ENCODE peak calls at places on chromosomes 12 and 14, in eight cellular contexts. I is AG04450, Y is fibroblast of pulmonary artery, Z is fibroblast of lung, H is LNCaP clone FGC, T is upper lobe of right lung, P is K562, M is NB4. S is an unnamed sample.

GRCh38 chr14:23580948-23581281 is 2.3 kb upstream of the JPH4 start:
- DNase-seq in I (no peak), Y (no peak), Z (no peak), H (no peak), T (no peak), P (no peak), M (no peak), S (no peak)

GRCh38 chr14:26454105-26454504 is 143.7 kb downstream of the NOVA1 start:
- DNase-seq in I (no peak), Y (no peak), Z (no peak), H (no peak), T (no peak), P (no peak), M (no peak), S (no peak)

GRCh38 chr14:69073429-69073828 is 79.5 kb downstream of the DCAF5 start:
- DNase-seq in I (no peak), Y (no peak), Z (no peak), H (no peak), T (no peak), P (no peak), M (no peak), S (no peak)

GRCh38 chr12:131025234-131025633 is 71.5 kb downstream of the ADGRD1 start:
- DNase-seq in I (no peak), Y (no peak), Z (no peak), H (no peak), T (no peak), P (no peak), M (no peak), S (no peak)

GRCh38 chr12:111219440-111219839 is 149.5 kb downstream of the PHETA1 start:
- DNase-seq in I (no peak), Y (no peak), Z (no peak), H (no peak), T (no peak), P (no peak), M (no peak), S (no peak)

GRCh38 chr12:16573652-16574077 is 32.3 kb downstream of the LMO3 start:
- DNase-seq in I (no peak), Y (peak), Z (peak), H (no peak), T (peak), P (no peak), M (peak), S (peak)

GRCh38 chr12:29907486-29907885 is 123.7 kb upstream of the TMTC1 start:
- DNase-seq in I (no peak), Y (peak), Z (peak), H (no peak), T (no peak), P (no peak), M (no peak), S (no peak)

GRCh38 chr14:42673963-42674362 is 1067.3 kb downstream of the LRFN5 start:
- DNase-seq in I (no peak), Y (no peak), Z (no peak), H (no peak), T (no peak), P (no peak), M (no peak), S (no peak)

GRCh38 chr12:108484431-108484830 is 30.6 kb upstream of the FICD start:
- DNase-seq in I (no peak), Y (no peak), Z (no peak), H (no peak), T (no peak), P (no peak), M (no peak), S (no peak)

DNA sequence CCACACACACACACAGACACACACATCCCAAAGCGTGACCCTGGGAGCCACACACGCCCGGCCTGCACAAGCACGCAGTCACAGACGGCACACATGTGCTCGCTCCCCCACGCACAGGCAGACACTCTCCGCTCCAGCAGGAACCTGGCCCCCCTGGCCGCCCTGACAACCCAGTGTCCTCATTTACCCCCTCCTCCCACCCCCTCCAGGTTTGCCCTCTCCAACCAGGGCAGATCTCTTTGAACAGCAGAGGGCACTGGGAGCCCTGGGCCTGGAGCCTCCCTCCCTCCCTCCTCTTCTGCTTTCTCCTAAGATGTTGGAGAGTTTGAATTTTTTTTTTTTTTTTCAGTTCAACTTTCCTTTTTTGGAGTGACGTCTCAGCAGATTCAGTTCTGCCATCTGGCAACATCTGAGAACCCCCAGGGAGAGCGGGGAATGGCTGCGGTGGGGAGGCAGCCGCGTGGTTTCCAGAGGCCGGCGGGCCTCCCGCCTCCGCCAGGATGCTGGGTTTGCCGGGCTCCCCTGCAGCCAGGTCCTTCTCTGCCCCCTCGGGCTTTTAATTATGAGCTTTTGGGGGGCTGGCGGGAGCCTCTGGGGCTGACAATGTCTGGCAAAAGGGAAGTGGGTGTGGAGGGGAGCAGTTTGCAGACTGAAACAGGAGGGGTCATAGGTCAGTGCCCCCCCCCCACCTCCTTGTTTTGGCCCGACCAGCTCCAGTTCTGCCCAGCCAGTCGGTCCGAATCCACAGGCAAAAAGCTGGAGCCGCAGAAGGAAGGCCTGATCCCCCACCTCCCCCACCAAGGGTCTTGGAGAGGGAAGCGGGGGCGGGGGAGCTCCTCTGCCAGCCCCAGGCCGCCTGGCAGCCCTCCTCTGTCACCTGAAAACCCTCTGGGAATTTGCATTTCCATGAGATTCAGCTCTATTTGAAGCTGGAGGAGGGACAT is 1.3 kb upstream of the NCOR2 start:
- DNase-seq in I (peak), Y (peak), Z (peak), H (no peak), T (peak), P (peak), M (peak), S (no peak)
- H3K4me3 ChIP-seq in I (no peak), Y (no peak), Z (no peak), H (no peak), T (no peak), P (no peak), M (peak), S (no peak)

DNA sequence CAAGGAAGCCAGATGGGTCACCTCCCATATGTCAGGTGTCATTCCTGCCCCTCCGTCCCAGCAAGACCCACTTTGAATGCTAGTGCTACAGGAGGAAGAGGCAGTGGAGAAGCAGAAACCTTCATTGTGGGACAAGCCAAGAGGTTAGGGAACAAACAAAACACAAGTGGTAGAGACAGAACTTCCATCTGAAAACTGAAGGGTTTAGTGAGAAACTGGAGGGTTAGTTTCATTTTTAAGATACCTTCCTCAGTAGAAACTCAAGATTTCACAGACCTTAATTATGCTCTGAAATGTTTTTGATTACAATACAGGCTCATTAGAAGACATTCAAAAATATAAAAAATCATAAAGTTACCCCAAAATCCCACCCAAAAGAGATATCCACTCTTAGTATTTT is 24.3 kb downstream of the DMAC2L start:
- DNase-seq in I (no peak), Y (no peak), Z (no peak), H (no peak), T (no peak), P (no peak), M (peak), S (no peak)
- H3K4me3 ChIP-seq in I (no peak), Y (peak), Z (peak), H (no peak), T (no peak), P (no peak), M (no peak), S (no peak)

DNA sequence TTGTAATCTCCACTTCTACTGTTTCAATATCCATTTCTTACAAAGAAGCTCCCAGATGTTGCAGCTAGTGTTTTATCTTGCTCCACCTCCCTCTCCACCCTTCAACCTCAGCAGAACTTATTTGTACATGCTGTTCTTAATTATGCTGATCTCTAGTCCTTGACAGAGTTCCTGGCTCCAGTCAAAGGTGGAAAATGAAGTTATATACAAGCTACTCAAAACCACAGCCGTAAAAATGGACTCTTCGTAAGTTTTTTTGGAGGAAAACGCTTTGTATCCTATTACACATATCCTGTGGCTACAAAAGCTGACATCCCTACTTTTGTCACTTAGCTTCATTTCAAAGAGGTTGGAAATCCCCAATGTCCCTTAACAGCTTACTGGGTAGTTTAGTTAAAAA is 1.3 kb downstream of the CLEC1A start:
- DNase-seq in I (no peak), Y (no peak), Z (no peak), H (no peak), T (no peak), P (no peak), M (no peak), S (no peak)
- H3K4me3 ChIP-seq in I (no peak), Y (no peak), Z (no peak), H (no peak), T (peak), P (no peak), M (no peak), S (no peak)

GRCh38 chr14:45135181-45135580 is 549 bp upstream of the FANCM start:
- DNase-seq in I (no peak), Y (peak), Z (peak), H (no peak), T (no peak), P (no peak), M (peak), S (no peak)
- H3K4me3 ChIP-seq in I (peak), Y (peak), Z (peak), H (peak), T (peak), P (peak), M (peak), S (peak)

DNA sequence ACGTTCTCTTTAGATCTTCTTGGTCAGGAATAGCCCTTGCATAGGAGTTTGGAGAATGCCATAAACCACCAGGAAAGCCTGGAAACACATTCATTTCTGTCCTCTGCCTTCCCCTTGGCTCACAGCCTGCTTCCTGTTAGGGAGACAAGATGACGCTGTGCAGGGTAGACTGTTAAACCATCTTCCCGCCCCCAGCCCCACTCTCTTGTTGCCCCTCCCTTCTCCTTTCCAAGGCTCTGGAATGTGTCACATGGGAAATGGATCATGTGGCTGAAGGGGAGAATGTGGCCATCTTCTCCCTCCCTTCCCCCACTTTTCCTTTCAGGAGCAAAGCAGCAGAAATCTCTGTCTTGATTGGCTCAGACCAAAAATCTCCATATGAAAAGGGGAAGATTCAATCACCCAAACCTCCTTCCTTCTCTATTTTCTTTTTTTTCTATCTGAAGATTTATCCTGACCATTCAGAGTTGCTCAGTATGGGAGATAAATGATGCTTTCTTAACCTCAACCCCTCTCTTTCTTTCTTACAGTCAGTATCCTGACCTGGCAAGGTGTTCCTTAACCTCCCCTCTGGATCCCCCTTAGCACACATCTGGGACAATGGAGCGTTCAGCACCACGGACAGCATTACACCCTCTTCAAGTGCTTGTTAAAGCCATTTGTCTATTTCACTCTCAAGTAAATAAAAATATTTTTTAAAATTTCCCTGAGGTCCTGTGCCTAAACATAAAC is 11.4 kb downstream of the GPR19 start:
- DNase-seq in I (no peak), Y (peak), Z (peak), H (no peak), T (no peak), P (peak), M (peak), S (peak)
- H3K4me3 ChIP-seq in I (no peak), Y (no peak), Z (no peak), H (no peak), T (no peak), P (no peak), M (no peak), S (peak)